ENCODE peak calls at places on chromosome X, in seven cellular contexts. T, G, R, D, M, X and A are unnamed samples.

GRCh38 chrX:97380200-97380599 is 496.5 kb downstream of the RPA4 start:
- DNase-seq in R (no peak), T (no peak), M (no peak), D (no peak), G (no peak), X (no peak), A (no peak)

GRCh38 chrX:149940015-149940716 is 1.9 kb upstream of the EOLA2 start:
- DNase-seq in X (peak), M (peak), R (peak), D (peak), T (peak), G (peak), A (peak)

GRCh38 chrX:134144231-134144630 is 92.8 kb upstream of the CCDC160 start:
- DNase-seq in D (peak), G (peak), R (no peak), X (no peak), M (peak), T (no peak), A (peak)

GRCh38 chrX:108199691-108200090 is 108.1 kb downstream of the ATG4A start:
- DNase-seq in G (peak), R (peak), T (no peak), D (peak), M (peak), X (no peak), A (no peak)

GRCh38 chrX:82813671-82814078 is 694.4 kb upstream of the POU3F4 start:
- DNase-seq in X (no peak), M (peak), T (no peak), R (no peak), G (no peak), D (no peak), A (no peak)

GRCh38 chrX:57752866-57753265 is 72.8 kb upstream of the NLRP2B start:
- DNase-seq in X (no peak), G (no peak), T (no peak), M (no peak), R (no peak), D (no peak), A (no peak)

GRCh38 chrX:38937926-38938325 is 136.7 kb downstream of the MID1IP1 start:
- DNase-seq in R (no peak), D (no peak), T (no peak), X (no peak), M (no peak), G (no peak), A (no peak)

GRCh38 chrX:9855536-9856320 is 69.5 kb downstream of the SHROOM2 start:
- DNase-seq in R (no peak), D (no peak), T (no peak), M (no peak), G (no peak), X (no peak), A (no peak)

GRCh38 chrX:49934148-49934547 is 11.8 kb downstream of the CLCN5 start:
- DNase-seq in M (no peak), D (no peak), X (no peak), T (no peak), G (no peak), R (no peak), A (no peak)

GRCh38 chrX:121256653-121257052 is 209.2 kb downstream of the GLUD2 start:
- DNase-seq in T (no peak), M (no peak), D (no peak), R (no peak), X (no peak), G (no peak), A (no peak)

GRCh38 chrX:132488092-132488749 is 617 bp downstream of the MBNL3 start:
- DNase-seq in R (peak), X (no peak), T (no peak), D (peak), G (no peak), M (peak), A (no peak)

GRCh38 chrX:119880552-119881437 is 9.2 kb downstream of the NDUFA1 start:
- DNase-seq in T (no peak), X (no peak), G (peak), R (peak), M (peak), D (peak), A (peak)

GRCh38 chrX:154791951-154792350 is 13.3 kb downstream of the MPP1 start:
- DNase-seq in R (no peak), M (no peak), D (no peak), G (no peak), X (no peak), T (no peak), A (no peak)

GRCh38 chrX:13119386-13119785 is 75.0 kb upstream of the FAM9C start:
- DNase-seq in M (no peak), T (no peak), X (no peak), G (no peak), D (no peak), R (no peak), A (no peak)

GRCh38 chrX:115579327-115579726 is 18.4 kb downstream of the PLS3 start:
- DNase-seq in D (no peak), X (no peak), T (no peak), G (no peak), M (no peak), R (no peak), A (no peak)

GRCh38 chrX:139106111-139106510 is 394.6 kb upstream of the FGF13 start:
- DNase-seq in G (no peak), T (no peak), D (no peak), M (peak), X (no peak), R (no peak), A (no peak)

GRCh38 chrX:139495324-139495723 is 35.2 kb upstream of the F9 start:
- DNase-seq in T (no peak), G (no peak), X (no peak), R (no peak), M (no peak), D (no peak), A (no peak)

GRCh38 chrX:53940180-53940579 is 104.1 kb downstream of the PHF8 start:
- DNase-seq in G (no peak), X (no peak), M (no peak), T (no peak), R (no peak), D (no peak), A (no peak)

GRCh38 chrX:40266490-40267333 is 169.0 kb upstream of the BCOR start:
- DNase-seq in D (no peak), M (peak), R (peak), X (peak), G (peak), T (peak), A (peak)

GRCh38 chrX:47168495-47169073 is 23.6 kb downstream of the RBM10 start:
- DNase-seq in G (no peak), R (no peak), X (no peak), D (no peak), M (no peak), T (no peak), A (no peak)

GRCh38 chrX:21975827-21976226 is 35.3 kb downstream of the SMS start:
- DNase-seq in T (no peak), X (no peak), G (no peak), R (no peak), D (peak), M (no peak), A (peak)

GRCh38 chrX:103396186-103396585 is 19.8 kb downstream of the BEX3 start:
- DNase-seq in R (no peak), G (no peak), M (peak), D (no peak), T (no peak), X (no peak), A (no peak)

GRCh38 chrX:13092455-13092941 is 48.1 kb upstream of the FAM9C start:
- DNase-seq in D (peak), M (no peak), T (peak), X (no peak), R (peak), G (peak), A (no peak)

GRCh38 chrX:74925210-74926088 is at the start of gene NEXMIF:
- DNase-seq in D (peak), G (peak), T (peak), M (peak), X (peak), R (no peak), A (peak)

GRCh38 chrX:26334232-26334631 is 118.3 kb downstream of the MAGEB5 start:
- DNase-seq in M (no peak), T (no peak), X (no peak), R (no peak), D (no peak), G (no peak), A (no peak)

GRCh38 chrX:46279214-46279924 is 265.9 kb downstream of the ZNF674 start:
- DNase-seq in G (no peak), X (no peak), M (peak), R (no peak), T (no peak), D (no peak), A (no peak)

GRCh38 chrX:75603833-75604232 is 81.0 kb upstream of the ZDHHC15 start:
- DNase-seq in D (peak), X (peak), T (peak), G (peak), M (peak), R (peak), A (peak)

GRCh38 chrX:72270316-72270866 is 6.7 kb downstream of the RPS4X start:
- DNase-seq in X (no peak), G (no peak), T (no peak), M (no peak), D (no peak), R (no peak), A (no peak)

GRCh38 chrX:134004038-134004437 is 18.6 kb upstream of the GPC3 start:
- DNase-seq in G (no peak), D (no peak), R (no peak), T (no peak), X (no peak), M (no peak), A (no peak)